ENCODE peak calls at places on chromosome 7, in six cellular contexts. B is IMR-90, E is H9, W is neuronal stem cell, T is mesenchymal stem cell, C is H1. Z is an unnamed sample.

GRCh38 chr7:51602321-51602720 is 285.7 kb upstream of the COBL start:
- DNase-seq in B (no peak), E (no peak), W (no peak), T (no peak), C (no peak), Z (no peak)

GRCh38 chr7:144761493-144761892 is 74.4 kb downstream of the TPK1 start:
- DNase-seq in B (no peak), E (no peak), W (no peak), T (no peak), C (no peak), Z (no peak)

GRCh38 chr7:5636914-5637313 is 144.5 kb downstream of the RNF216 start:
- DNase-seq in B (peak), E (no peak), W (no peak), T (peak), C (no peak), Z (no peak)

GRCh38 chr7:35623381-35623780 is 71.6 kb downstream of the HERPUD2 start:
- DNase-seq in B (no peak), E (no peak), W (no peak), T (no peak), C (no peak), Z (no peak)

GRCh38 chr7:43905954-43906326 is 456 bp downstream of the URGCP start:
- DNase-seq in B (peak), E (peak), W (no peak), T (peak), C (no peak), Z (peak)

GRCh38 chr7:45184326-45185027 is 26.9 kb downstream of the RAMP3 start:
- DNase-seq in B (no peak), E (no peak), W (no peak), T (no peak), C (no peak), Z (no peak)

GRCh38 chr7:4791738-4792536 is 16.5 kb downstream of the AP5Z1 start:
- DNase-seq in B (peak), E (peak), W (peak), T (peak), C (peak), Z (peak)

GRCh38 chr7:38863609-38864291 is 45.2 kb downstream of the VPS41 start:
- DNase-seq in B (no peak), E (no peak), W (no peak), T (no peak), C (peak), Z (peak)

GRCh38 chr7:655758-656157 is 70.7 kb upstream of the DNAAF5 start:
- DNase-seq in B (no peak), E (no peak), W (no peak), T (no peak), C (no peak), Z (no peak)

GRCh38 chr7:86949779-86950260 is 109.6 kb downstream of the ELAPOR2 start:
- DNase-seq in B (no peak), E (no peak), W (no peak), T (no peak), C (no peak), Z (no peak)

GRCh38 chr7:81449105-81449504 is 320.7 kb downstream of the HGF start:
- DNase-seq in B (no peak), E (no peak), W (no peak), T (no peak), C (no peak), Z (no peak)

GRCh38 chr7:54831644-54832095 is 72.7 kb upstream of the SEC61G start:
- DNase-seq in B (no peak), E (no peak), W (no peak), T (no peak), C (no peak), Z (peak)

GRCh38 chr7:99624487-99624886 is 7.7 kb downstream of the ZSCAN25 start:
- DNase-seq in B (no peak), E (no peak), W (no peak), T (no peak), C (no peak), Z (no peak)

GRCh38 chr7:148486937-148487336 is 103.6 kb upstream of the C7orf33 start:
- DNase-seq in B (no peak), E (no peak), W (no peak), T (no peak), C (no peak), Z (no peak)

GRCh38 chr7:129925416-129926002 is 27.3 kb downstream of the UBE2H start:
- DNase-seq in B (peak), E (no peak), W (no peak), T (peak), C (no peak), Z (no peak)

GRCh38 chr7:135204271-135204872 is 7.0 kb downstream of the WDR91 start:
- DNase-seq in B (peak), E (no peak), W (no peak), T (peak), C (no peak), Z (no peak)

GRCh38 chr7:98283127-98283886 is 1.8 kb downstream of the BRI3 start:
- DNase-seq in B (peak), E (no peak), W (no peak), T (peak), C (no peak), Z (no peak)

GRCh38 chr7:18552943-18553584 is 57.5 kb downstream of the HDAC9 start:
- DNase-seq in B (no peak), E (no peak), W (no peak), T (no peak), C (no peak), Z (no peak)

GRCh38 chr7:156064921-156065386 is 252.7 kb upstream of the SHH start:
- DNase-seq in B (peak), E (no peak), W (no peak), T (no peak), C (no peak), Z (peak)

GRCh38 chr7:31864646-31865045 is 177.6 kb downstream of the PPP1R17 start:
- DNase-seq in B (no peak), E (no peak), W (no peak), T (no peak), C (no peak), Z (no peak)

GRCh38 chr7:50276446-50276845 is 28.1 kb upstream of the IKZF1 start:
- DNase-seq in B (no peak), E (no peak), W (no peak), T (no peak), C (no peak), Z (no peak)

GRCh38 chr7:158497627-158498026 is 90.0 kb downstream of the PTPRN2 start:
- DNase-seq in B (no peak), E (no peak), W (no peak), T (no peak), C (no peak), Z (no peak)

GRCh38 chr7:108091461-108091831 is 38.7 kb downstream of the LAMB4 start:
- DNase-seq in B (no peak), E (no peak), W (no peak), T (peak), C (no peak), Z (peak)

GRCh38 chr7:96116173-96116572 is 205.7 kb downstream of the SLC25A13 start:
- DNase-seq in B (no peak), E (no peak), W (no peak), T (no peak), C (no peak), Z (no peak)

GRCh38 chr7:149854611-149855367 is 16.6 kb downstream of the ZNF862 start:
- DNase-seq in B (peak), E (peak), W (no peak), T (peak), C (no peak), Z (no peak)

GRCh38 chr7:103810112-103810744 is 179.2 kb downstream of the RELN start:
- DNase-seq in B (no peak), E (no peak), W (no peak), T (no peak), C (no peak), Z (no peak)

GRCh38 chr7:73683916-73684693 is 708 bp downstream of the BUD23 start:
- DNase-seq in B (no peak), E (no peak), W (no peak), T (no peak), C (no peak), Z (no peak)

GRCh38 chr7:130723784-130724183 is 10.2 kb downstream of the KLF14 start:
- DNase-seq in B (no peak), E (no peak), W (no peak), T (no peak), C (no peak), Z (no peak)

GRCh38 chr7:21256310-21256877 is 171.5 kb upstream of the SP4 start:
- DNase-seq in B (peak), E (no peak), W (no peak), T (peak), C (no peak), Z (peak)

GRCh38 chr7:78489851-78490250 is 691.3 kb downstream of the PHTF2 start:
- DNase-seq in B (no peak), E (no peak), W (no peak), T (no peak), C (no peak), Z (no peak)
- H3K9ac ChIP-seq in B (no peak), E (no peak), W (no peak), T (peak), C (no peak), Z (no peak)

GRCh38 chr7:26398436-26399308 is 107.0 kb downstream of the SNX10 start:
- DNase-seq in B (peak), E (peak), W (peak), T (peak), C (no peak), Z (peak)

GRCh38 chr7:26397786-26398435 is 106.2 kb downstream of the SNX10 start:
- DNase-seq in B (no peak), E (peak), W (peak), T (peak), C (no peak), Z (no peak)

GRCh38 chr7:26390016-26390415 is 98.4 kb downstream of the SNX10 start:
- DNase-seq in B (no peak), E (no peak), W (no peak), T (no peak), C (no peak), Z (no peak)

GRCh38 chr7:26397326-26397725 is 105.7 kb downstream of the SNX10 start:
- DNase-seq in B (no peak), E (no peak), W (no peak), T (no peak), C (no peak), Z (no peak)

GRCh38 chr7:26393855-26394254 is 102.2 kb downstream of the SNX10 start:
- DNase-seq in B (no peak), E (no peak), W (no peak), T (no peak), C (no peak), Z (peak)
- H4K91ac ChIP-seq in B (no peak), E (no peak), W (no peak), T (no peak), C (no peak), Z (no peak)

GRCh38 chr7:48040944-48041664 is 5.8 kb downstream of the C7orf57 start:
- DNase-seq in B (no peak), E (no peak), W (no peak), T (no peak), C (no peak), Z (no peak)
- H2AK5ac ChIP-seq in B (peak), E (no peak), W (peak), T (no peak), C (no peak), Z (no peak)

GRCh38 chr7:70512144-70512543 is 619.8 kb upstream of the GALNT17 start:
- DNase-seq in B (no peak), E (no peak), W (no peak), T (no peak), C (no peak), Z (no peak)
- H3K9ac ChIP-seq in B (no peak), E (no peak), W (no peak), T (no peak), C (no peak), Z (no peak)

GRCh38 chr7:131826960-131827359 is 270.5 kb upstream of the PODXL start:
- DNase-seq in B (no peak), E (peak), W (no peak), T (no peak), C (no peak), Z (no peak)

GRCh38 chr7:131827421-131827820 is 271.0 kb upstream of the PODXL start:
- DNase-seq in B (no peak), E (no peak), W (no peak), T (no peak), C (no peak), Z (no peak)

GRCh38 chr7:131830681-131831080 is 274.3 kb upstream of the PODXL start:
- DNase-seq in B (no peak), E (no peak), W (no peak), T (no peak), C (no peak), Z (no peak)

GRCh38 chr7:131835141-131835540 is 278.7 kb upstream of the PODXL start:
- DNase-seq in B (no peak), E (no peak), W (no peak), T (no peak), C (no peak), Z (no peak)

GRCh38 chr7:131829911-131830310 is 273.5 kb upstream of the PODXL start:
- DNase-seq in B (no peak), E (peak), W (no peak), T (no peak), C (peak), Z (no peak)
- H4K91ac ChIP-seq in B (no peak), E (no peak), W (no peak), T (no peak), C (no peak), Z (no peak)